ENCODE peak calls at places on chromosome 12, in five cellular contexts. One of them, this sample, is unnamed.
A peak's percentile ranks its signal among the peaks of the same experiment; 100 is the strongest.

GRCh38 chr12:78916845-78917480 is 52.4 kb downstream of the SYT1 start:
- DNase-seq in H9: no peak
- DNase-seq in stomach: no peak
- DNase-seq in thyroid gland: no peak
- DNase-seq in DND-41: no peak
- DNase-seq in this sample: no peak

GRCh38 chr12:2382391-2383155 is 329.8 kb downstream of the CACNA1C start:
- DNase-seq in H9: no peak
- DNase-seq in stomach: no peak
- DNase-seq in thyroid gland: no peak
- DNase-seq in DND-41: no peak
- DNase-seq in this sample: no peak

GRCh38 chr12:130090564-130090963 is 71.7 kb upstream of the FZD10 start:
- DNase-seq in H9: no peak
- DNase-seq in stomach: no peak
- DNase-seq in thyroid gland: no peak
- DNase-seq in DND-41: no peak
- DNase-seq in this sample: no peak

GRCh38 chr12:88663001-88663400 is 82.7 kb upstream of the KITLG start:
- DNase-seq in H9: no peak
- DNase-seq in stomach: no peak
- DNase-seq in thyroid gland: no peak
- DNase-seq in DND-41: no peak
- DNase-seq in this sample: no peak

GRCh38 chr12:121908702-121909101 is 9.7 kb upstream of the CFAP251 start:
- DNase-seq in H9: no peak
- DNase-seq in stomach: no peak
- DNase-seq in thyroid gland: no peak
- DNase-seq in DND-41: no peak
- DNase-seq in this sample: no peak

GRCh38 chr12:48296586-48297396 is 53.9 kb downstream of the ZNF641 start:
- DNase-seq in H9: peak; percentile 93
- DNase-seq in stomach: peak; percentile 80
- DNase-seq in thyroid gland: peak; percentile 88
- DNase-seq in DND-41: no peak
- DNase-seq in this sample: peak; percentile 94

GRCh38 chr12:1205512-1206060 is 214.6 kb downstream of the ERC1 start:
- DNase-seq in H9: no peak
- DNase-seq in stomach: no peak
- DNase-seq in thyroid gland: no peak
- DNase-seq in DND-41: no peak
- DNase-seq in this sample: no peak

GRCh38 chr12:74663958-74664357 is 126.3 kb downstream of the ATXN7L3B start:
- DNase-seq in H9: no peak
- DNase-seq in stomach: no peak
- DNase-seq in thyroid gland: no peak
- DNase-seq in DND-41: no peak
- DNase-seq in this sample: no peak

GRCh38 chr12:75665216-75665615 is 153.8 kb upstream of the KRR1 start:
- DNase-seq in H9: no peak
- DNase-seq in stomach: no peak
- DNase-seq in thyroid gland: no peak
- DNase-seq in DND-41: no peak
- DNase-seq in this sample: no peak

GRCh38 chr12:92155733-92156132 is 10.1 kb upstream of the BTG1 start:
- DNase-seq in H9: no peak
- DNase-seq in stomach: no peak
- DNase-seq in thyroid gland: no peak
- DNase-seq in DND-41: no peak
- DNase-seq in this sample: no peak

GRCh38 chr12:61821381-61821780 is 438.8 kb upstream of the USP15 start:
- DNase-seq in H9: no peak
- DNase-seq in stomach: no peak
- DNase-seq in thyroid gland: no peak
- DNase-seq in DND-41: no peak
- DNase-seq in this sample: no peak

GRCh38 chr12:62581288-62582064 is 114.8 kb downstream of the MON2 start:
- DNase-seq in H9: no peak
- DNase-seq in stomach: no peak
- DNase-seq in thyroid gland: peak; percentile 75
- DNase-seq in DND-41: no peak
- DNase-seq in this sample: no peak

GRCh38 chr12:104998423-104999346 is 12.6 kb downstream of the NOPCHAP1 start:
- DNase-seq in H9: no peak
- DNase-seq in stomach: peak; percentile 78
- DNase-seq in thyroid gland: peak; percentile 87
- DNase-seq in DND-41: peak; percentile 31
- DNase-seq in this sample: no peak

GRCh38 chr12:113184900-113185179 is 438 bp downstream of the DDX54 start:
- DNase-seq in H9: peak; percentile 94
- DNase-seq in stomach: peak; percentile 89
- DNase-seq in thyroid gland: peak; percentile 88
- DNase-seq in DND-41: peak; percentile 91
- DNase-seq in this sample: peak; percentile 95

GRCh38 chr12:81196595-81196994 is 118.7 kb downstream of the ACSS3 start:
- DNase-seq in H9: no peak
- DNase-seq in stomach: no peak
- DNase-seq in thyroid gland: no peak
- DNase-seq in DND-41: no peak
- DNase-seq in this sample: no peak

GRCh38 chr12:104602426-104602825 is 145.7 kb downstream of the CHST11 start:
- DNase-seq in H9: no peak
- DNase-seq in stomach: no peak
- DNase-seq in thyroid gland: no peak
- DNase-seq in DND-41: no peak
- DNase-seq in this sample: peak; percentile 30

GRCh38 chr12:105954891-105955607 is 183.7 kb downstream of the NUAK1 start:
- DNase-seq in H9: no peak
- DNase-seq in stomach: no peak
- DNase-seq in thyroid gland: no peak
- DNase-seq in DND-41: no peak
- DNase-seq in this sample: no peak

GRCh38 chr12:131915000-131915689 is 13.9 kb upstream of the PUS1 start:
- DNase-seq in H9: no peak
- DNase-seq in stomach: no peak
- DNase-seq in thyroid gland: no peak
- DNase-seq in DND-41: no peak
- DNase-seq in this sample: no peak

GRCh38 chr12:29041621-29042020 is 107.5 kb upstream of the FAR2 start:
- DNase-seq in H9: no peak
- DNase-seq in stomach: no peak
- DNase-seq in thyroid gland: no peak
- DNase-seq in DND-41: no peak
- DNase-seq in this sample: no peak

GRCh38 chr12:13864081-13864673 is 117.2 kb downstream of the GRIN2B start:
- DNase-seq in H9: peak; percentile 85
- DNase-seq in stomach: peak; percentile 82
- DNase-seq in thyroid gland: peak; percentile 75
- DNase-seq in DND-41: peak; percentile 63
- DNase-seq in this sample: peak; percentile 86

GRCh38 chr12:3453947-3454675 is 36.9 kb upstream of the PRMT8 start:
- DNase-seq in H9: peak; percentile 60
- DNase-seq in stomach: no peak
- DNase-seq in thyroid gland: no peak
- DNase-seq in DND-41: peak; percentile 68
- DNase-seq in this sample: no peak

GRCh38 chr12:25970916-25971674 is 12.6 kb downstream of the RASSF8 start:
- DNase-seq in H9: no peak
- DNase-seq in stomach: no peak
- DNase-seq in thyroid gland: no peak
- DNase-seq in DND-41: no peak
- DNase-seq in this sample: no peak

DNA sequence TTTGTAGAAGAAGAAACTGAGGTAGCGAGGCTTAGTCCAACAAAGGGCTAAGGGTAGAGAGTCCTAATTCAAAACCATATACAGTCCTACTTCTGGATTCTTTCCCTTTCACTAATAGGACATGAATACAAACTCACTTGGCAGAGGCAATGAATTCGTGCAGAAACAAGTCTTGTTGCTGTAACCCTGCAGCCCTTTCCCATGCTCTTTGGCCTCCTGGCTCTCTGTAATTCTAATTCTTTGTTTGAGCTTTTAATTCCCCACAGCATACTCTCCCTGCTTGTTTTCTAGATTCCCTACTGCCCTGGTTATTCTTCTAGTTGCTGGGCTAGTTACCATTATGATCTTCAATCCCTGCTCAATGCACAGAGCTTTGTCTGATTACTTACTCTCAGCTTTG is 381.4 kb downstream of the ETNK1 start:
- DNase-seq in H9: no peak
- DNase-seq in stomach: no peak
- DNase-seq in thyroid gland: no peak
- DNase-seq in DND-41: no peak
- DNase-seq in this sample: no peak
- H3K4me1 ChIP-seq in H9: no peaks in the 10 kb centered on the region
- H3K4me1 ChIP-seq in stomach: no peaks in the 10 kb centered on the region
- H3K4me1 ChIP-seq in thyroid gland: no peaks in the 10 kb centered on the region
- H3K4me1 ChIP-seq in DND-41: no peaks in the 10 kb centered on the region
- H3K4me1 ChIP-seq in this sample: no peaks in the 10 kb centered on the region

GRCh38 chr12:24931666-24932405 is 17.1 kb downstream of the BCAT1 start:
- DNase-seq in H9: no peak
- DNase-seq in stomach: no peak
- DNase-seq in thyroid gland: no peak
- DNase-seq in DND-41: peak; percentile 35
- DNase-seq in this sample: no peak
- H3K4me1 ChIP-seq in H9: peaks cover 12% of the 10 kb centered on the region
- H3K4me1 ChIP-seq in stomach: no peaks in the 10 kb centered on the region
- H3K4me1 ChIP-seq in thyroid gland: no peaks in the 10 kb centered on the region
- H3K4me1 ChIP-seq in DND-41: peaks cover 18% of the 10 kb centered on the region
- H3K4me1 ChIP-seq in this sample: no peaks in the 10 kb centered on the region

GRCh38 chr12:58920956-58921861 is 905 bp upstream of the LRIG3 start:
- DNase-seq in H9: no peak
- DNase-seq in stomach: no peak
- DNase-seq in thyroid gland: peak; percentile 29
- DNase-seq in DND-41: no peak
- DNase-seq in this sample: no peak

GRCh38 chr12:58924652-58925051 is 4.3 kb upstream of the LRIG3 start:
- DNase-seq in H9: no peak
- DNase-seq in stomach: no peak
- DNase-seq in thyroid gland: no peak
- DNase-seq in DND-41: no peak
- DNase-seq in this sample: no peak

GRCh38 chr12:58923781-58924180 is 3.5 kb upstream of the LRIG3 start:
- DNase-seq in H9: no peak
- DNase-seq in stomach: no peak
- DNase-seq in thyroid gland: no peak
- DNase-seq in DND-41: no peak
- DNase-seq in this sample: no peak

GRCh38 chr12:58925111-58925732 is 4.9 kb upstream of the LRIG3 start:
- DNase-seq in H9: no peak
- DNase-seq in stomach: no peak
- DNase-seq in thyroid gland: no peak
- DNase-seq in DND-41: no peak
- DNase-seq in this sample: no peak

DNA sequence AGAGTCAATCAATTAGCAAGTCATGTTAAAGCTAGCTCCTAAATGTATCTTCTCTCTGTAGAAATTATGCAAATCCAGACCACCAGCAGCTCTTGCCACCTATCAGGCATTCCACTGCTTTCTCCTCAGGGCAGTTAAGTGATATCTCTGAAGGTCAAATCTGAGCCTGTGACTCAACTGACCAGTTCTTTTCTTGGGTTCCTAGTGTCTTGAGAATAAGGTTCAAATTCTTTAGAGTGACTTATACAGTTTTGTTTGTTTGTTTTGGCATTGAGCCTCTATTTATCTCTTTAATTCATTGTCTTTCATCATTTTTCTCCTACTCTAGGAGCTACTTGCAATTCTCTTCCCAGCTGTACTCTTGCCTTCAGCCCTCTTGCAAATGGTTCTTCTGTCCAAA is 2.5 kb upstream of the LRIG3 start:
- DNase-seq in H9: no peak
- DNase-seq in stomach: no peak
- DNase-seq in thyroid gland: no peak
- DNase-seq in DND-41: no peak
- DNase-seq in this sample: no peak
- H3K4me1 ChIP-seq in H9: peaks cover 2% of the 10 kb centered on the region
- H3K4me1 ChIP-seq in stomach: no peaks in the 10 kb centered on the region
- H3K4me1 ChIP-seq in thyroid gland: peaks cover 17% of the 10 kb centered on the region
- H3K4me1 ChIP-seq in DND-41: no peaks in the 10 kb centered on the region
- H3K4me1 ChIP-seq in this sample: peaks cover 10% of the 10 kb centered on the region

GRCh38 chr12:53752651-53753050 is 872 bp upstream of the CISTR start:
- DNase-seq in H9: no peak
- DNase-seq in stomach: no peak
- DNase-seq in thyroid gland: no peak
- DNase-seq in DND-41: no peak
- DNase-seq in this sample: no peak
- H3K4me1 ChIP-seq in H9: peaks cover 5% of the 10 kb centered on the region
- H3K4me1 ChIP-seq in stomach: peaks cover 18% of the 10 kb centered on the region
- H3K4me1 ChIP-seq in thyroid gland: peaks cover 43% of the 10 kb centered on the region
- H3K4me1 ChIP-seq in DND-41: peaks cover 24% of the 10 kb centered on the region
- H3K4me1 ChIP-seq in this sample: peaks cover 12% of the 10 kb centered on the region

GRCh38 chr12:54033106-54033979 is 493 bp downstream of the HOXC5 start:
- DNase-seq in H9: no peak
- DNase-seq in stomach: peak; percentile 54
- DNase-seq in thyroid gland: no peak
- DNase-seq in DND-41: no peak
- DNase-seq in this sample: peak; percentile 42
- H3K4me1 ChIP-seq in H9: no peaks in the 10 kb centered on the region
- H3K4me1 ChIP-seq in stomach: peaks cover 6% of the 10 kb centered on the region
- H3K4me1 ChIP-seq in thyroid gland: peaks cover 38% of the 10 kb centered on the region
- H3K4me1 ChIP-seq in DND-41: no peaks in the 10 kb centered on the region
- H3K4me1 ChIP-seq in this sample: peaks cover 18% of the 10 kb centered on the region

DNA sequence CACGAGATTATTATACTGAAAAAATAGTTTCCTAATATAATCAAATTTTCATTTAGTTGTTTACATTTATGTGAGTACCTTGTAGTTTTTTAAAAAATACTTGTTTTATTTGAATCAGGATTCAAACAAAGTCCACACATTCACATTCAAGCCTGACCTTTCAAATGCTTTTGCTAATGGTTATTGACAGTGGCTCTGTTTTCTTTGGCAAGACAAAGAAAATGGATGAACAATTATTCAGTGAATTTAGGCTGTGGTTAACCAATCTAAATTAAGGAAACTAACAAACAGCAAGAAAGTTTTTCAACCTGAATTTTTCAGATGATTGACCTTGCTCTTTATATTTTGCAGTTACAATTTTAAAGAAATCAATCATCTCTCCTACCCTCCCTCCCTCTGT is 9.7 kb downstream of the SLC4A8 start:
- DNase-seq in H9: no peak
- DNase-seq in stomach: no peak
- DNase-seq in thyroid gland: no peak
- DNase-seq in DND-41: no peak
- DNase-seq in this sample: no peak
- H3K4me1 ChIP-seq in H9: peaks cover 2% of the 10 kb centered on the region
- H3K4me1 ChIP-seq in stomach: peaks cover 6% of the 10 kb centered on the region
- H3K4me1 ChIP-seq in thyroid gland: no peaks in the 10 kb centered on the region
- H3K4me1 ChIP-seq in DND-41: no peaks in the 10 kb centered on the region
- H3K4me1 ChIP-seq in this sample: no peaks in the 10 kb centered on the region